ENCODE peak calls at places on chromosomes 2 and 18, in five cellular contexts. E is SK-N-SH, L is A549, M is HepG2, J is K562. A is an unnamed sample.

GRCh38 chr2:159946326-159946992 is 116.0 kb downstream of the PLA2R1 start:
- DNase-seq in E (no peak), L (no peak), M (no peak), J (no peak), A (no peak)

GRCh38 chr2:215410932-215411285 is 25.0 kb downstream of the FN1 start:
- DNase-seq in E (no peak), L (peak), M (peak), J (no peak), A (no peak)

GRCh38 chr18:79951545-79952456 is at the start of gene SLC66A2:
- DNase-seq in E (peak), L (peak), M (peak), J (peak), A (no peak)

GRCh38 chr18:3175195-3175758 is 44.5 kb downstream of the MYOM1 start:
- DNase-seq in E (no peak), L (no peak), M (no peak), J (no peak), A (no peak)

GRCh38 chr18:32696376-32696775 is 76.4 kb downstream of the KLHL14 start:
- DNase-seq in E (no peak), L (no peak), M (no peak), J (no peak), A (no peak)

GRCh38 chr2:71830497-71831207 is 317.0 kb downstream of the CYP26B1 start:
- DNase-seq in E (no peak), L (no peak), M (no peak), J (no peak), A (no peak)

GRCh38 chr18:7722955-7723354 is 155.8 kb downstream of the PTPRM start:
- DNase-seq in E (no peak), L (no peak), M (no peak), J (no peak), A (no peak)

GRCh38 chr2:138207531-138207930 is 243.3 kb downstream of the HNMT start:
- DNase-seq in E (no peak), L (no peak), M (no peak), J (no peak), A (no peak)

GRCh38 chr2:98134138-98134537 is 47.2 kb downstream of the VWA3B start:
- DNase-seq in E (no peak), L (no peak), M (no peak), J (no peak), A (peak)

GRCh38 chr18:54090856-54091255 is 133.6 kb downstream of the MBD2 start:
- DNase-seq in E (no peak), L (no peak), M (no peak), J (no peak), A (no peak)

GRCh38 chr2:66604911-66605310 is 170.0 kb downstream of the MEIS1 start:
- DNase-seq in E (no peak), L (no peak), M (no peak), J (no peak), A (no peak)

GRCh38 chr18:3526421-3527354 is 76.7 kb downstream of the TGIF1 start:
- DNase-seq in E (peak), L (no peak), M (peak), J (peak), A (peak)

GRCh38 chr2:58194451-58194850 is 46.7 kb downstream of the FANCL start:
- DNase-seq in E (no peak), L (no peak), M (no peak), J (no peak), A (no peak)

GRCh38 chr2:239109916-239110545 is 262.1 kb downstream of the TWIST2 start:
- DNase-seq in E (no peak), L (no peak), M (no peak), J (no peak), A (no peak)

GRCh38 chr18:23805898-23806297 is 116.6 kb downstream of the LAMA3 start:
- DNase-seq in E (no peak), L (no peak), M (no peak), J (no peak), A (no peak)

GRCh38 chr2:188181035-188181434 is 110.6 kb upstream of the GULP1 start:
- DNase-seq in E (no peak), L (no peak), M (no peak), J (no peak), A (no peak)

GRCh38 chr2:27622921-27623384 is 5.9 kb downstream of the CCDC121 start:
- DNase-seq in E (no peak), L (no peak), M (no peak), J (no peak), A (no peak)

GRCh38 chr2:8268172-8268783 is 413.6 kb upstream of the ID2 start:
- DNase-seq in E (no peak), L (no peak), M (no peak), J (no peak), A (no peak)

GRCh38 chr2:102839668-102840388 is 78.0 kb downstream of the TMEM182 start:
- DNase-seq in E (peak), L (peak), M (peak), J (peak), A (peak)

GRCh38 chr2:241560883-241561474 is 2.4 kb downstream of the BOK start:
- DNase-seq in E (peak), L (no peak), M (no peak), J (no peak), A (no peak)

GRCh38 chr2:242075163-242075562 is 205.6 kb downstream of the RTP5 start:
- DNase-seq in E (no peak), L (no peak), M (no peak), J (no peak), A (no peak)

GRCh38 chr2:239677455-239678185 is 276.8 kb upstream of the HDAC4 start:
- DNase-seq in E (no peak), L (no peak), M (no peak), J (no peak), A (no peak)

GRCh38 chr2:207133862-207134519 is 31.8 kb downstream of the KLF7 start:
- DNase-seq in E (no peak), L (no peak), M (no peak), J (no peak), A (no peak)

GRCh38 chr18:21727740-21728139 is 12.9 kb upstream of the MIB1 start:
- DNase-seq in E (no peak), L (no peak), M (peak), J (no peak), A (no peak)

GRCh38 chr2:231321556-231322334 is 73.8 kb upstream of the B3GNT7 start:
- DNase-seq in E (no peak), L (no peak), M (no peak), J (no peak), A (no peak)

GRCh38 chr18:48800479-48800876 is 150.3 kb downstream of the SMAD7 start:
- DNase-seq in E (no peak), L (no peak), M (no peak), J (no peak), A (no peak)

GRCh38 chr18:59515147-59515546 is 156.1 kb upstream of the LMAN1 start:
- DNase-seq in E (no peak), L (no peak), M (no peak), J (no peak), A (no peak)

GRCh38 chr18:47485221-47485797 is 233.8 kb upstream of the SKOR2 start:
- DNase-seq in E (no peak), L (no peak), M (no peak), J (no peak), A (no peak)

GRCh38 chr2:190853659-190854386 is 26.8 kb upstream of the GLS start:
- DNase-seq in E (no peak), L (no peak), M (no peak), J (no peak), A (no peak)

GRCh38 chr2:85585781-85586105 is 1.5 kb downstream of the VAMP5 start:
- DNase-seq in E (no peak), L (no peak), M (no peak), J (no peak), A (no peak)

GRCh38 chr2:174827371-174828369 is 63.4 kb upstream of the CHRNA1 start:
- DNase-seq in E (no peak), L (no peak), M (no peak), J (no peak), A (no peak)

GRCh38 chr2:230557056-230557455 is 141.1 kb downstream of the SP100 start:
- DNase-seq in E (no peak), L (no peak), M (no peak), J (no peak), A (no peak)

GRCh38 chr18:28267878-28268625 is 91.1 kb upstream of the CDH2 start:
- DNase-seq in E (no peak), L (no peak), M (no peak), J (no peak), A (no peak)

GRCh38 chr2:119008108-119008507 is 66.1 kb downstream of the MARCO start:
- DNase-seq in E (no peak), L (peak), M (peak), J (peak), A (no peak)

GRCh38 chr18:23243178-23243577 is 107.9 kb downstream of the CABLES1 start:
- DNase-seq in E (no peak), L (no peak), M (no peak), J (no peak), A (no peak)

GRCh38 chr2:212109792-212110680 is 428.6 kb downstream of the ERBB4 start:
- DNase-seq in E (no peak), L (no peak), M (no peak), J (no peak), A (no peak)

GRCh38 chr2:120771556-120772208 is 36.0 kb downstream of the GLI2 start:
- DNase-seq in E (no peak), L (peak), M (no peak), J (no peak), A (no peak)

GRCh38 chr2:30777662-30778505 is 29.4 kb downstream of the CAPN13 start:
- DNase-seq in E (no peak), L (no peak), M (no peak), J (no peak), A (no peak)
- TF ChIP-seq REST in E (no peak), L (no peak), M (no peak), J (no peak), A (no peak)

GRCh38 chr18:4586729-4587128 is 131.6 kb upstream of the DLGAP1 start:
- DNase-seq in E (no peak), L (no peak), M (no peak), J (no peak), A (no peak)
- TF ChIP-seq USF2 in E (no peak), L (no peak), M (no peak), J (no peak), A (no peak)

DNA sequence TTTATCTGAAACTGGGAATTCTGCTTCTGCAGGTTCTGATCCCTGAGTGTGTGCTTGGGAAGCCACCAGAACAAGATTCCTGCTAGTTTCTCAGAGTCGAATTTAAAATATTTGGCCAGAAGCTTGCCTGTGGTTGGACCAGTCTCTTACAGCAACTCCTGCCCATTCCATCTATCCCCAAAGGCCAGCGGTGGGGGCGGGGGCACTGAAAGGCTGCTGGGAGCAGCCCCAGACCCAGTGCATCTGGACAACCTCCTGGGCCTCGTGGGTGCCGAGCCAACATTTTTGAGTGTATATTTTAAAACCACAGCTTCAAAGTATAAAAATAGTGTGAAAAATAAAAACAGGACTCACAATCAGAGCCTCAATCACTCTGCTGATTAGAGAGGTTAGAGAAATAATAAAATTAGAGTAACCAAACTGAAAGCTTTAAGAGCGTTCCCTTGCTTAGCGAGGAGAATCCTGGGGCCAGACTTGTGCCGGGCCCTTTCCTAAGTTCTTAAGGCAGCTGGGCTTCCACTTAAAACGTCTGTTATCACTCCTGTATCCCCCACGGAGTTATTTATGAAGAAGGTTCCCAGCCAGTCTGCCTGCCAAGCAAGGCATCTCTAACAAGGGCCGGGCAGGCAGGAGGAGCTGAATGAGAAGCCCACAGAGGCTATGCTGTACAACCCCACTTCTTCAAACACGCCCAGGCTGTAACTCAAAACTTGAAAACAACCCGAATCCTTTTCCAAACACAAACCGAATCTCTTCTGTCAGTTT is 38.8 kb upstream of the ZFP36L2 start:
- DNase-seq in E (no peak), L (no peak), M (no peak), J (no peak), A (no peak)
- TF ChIP-seq REST in E (no peak), L (no peak), M (no peak), J (no peak), A (no peak)

DNA sequence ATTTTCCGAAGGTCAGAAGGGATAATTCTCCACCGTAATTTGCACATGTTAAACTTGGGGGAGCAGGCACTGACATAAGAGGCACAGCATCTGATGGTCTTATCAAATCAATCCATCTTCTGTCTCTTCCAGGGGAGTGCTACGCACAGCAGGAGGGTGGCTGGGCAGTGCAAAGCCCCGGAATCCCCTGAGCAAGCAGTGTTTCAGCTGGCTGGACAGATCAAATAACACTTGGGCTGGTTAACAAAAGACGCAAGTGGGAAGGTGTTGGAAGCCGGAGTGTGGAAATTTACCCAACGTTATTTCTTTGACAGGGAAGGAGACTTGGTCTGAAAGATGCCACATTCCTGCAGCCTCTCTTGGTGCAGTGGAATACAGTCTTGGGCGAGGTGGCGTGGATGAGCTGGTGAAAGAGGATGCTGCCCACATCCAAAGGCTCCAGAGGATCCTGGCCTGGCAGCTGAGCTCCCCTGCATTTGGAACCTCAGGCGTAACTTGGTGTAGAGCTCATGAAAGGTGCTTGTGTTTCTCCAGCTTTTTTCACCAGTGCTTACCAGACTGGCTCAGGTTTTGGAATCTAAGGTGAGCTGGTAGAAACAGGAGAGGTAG is 103.0 kb downstream of the MAPK4 start:
- DNase-seq in E (peak), L (no peak), M (no peak), J (no peak), A (no peak)
- TF ChIP-seq USF2 in E (no peak), L (no peak), M (no peak), J (no peak), A (no peak)

DNA sequence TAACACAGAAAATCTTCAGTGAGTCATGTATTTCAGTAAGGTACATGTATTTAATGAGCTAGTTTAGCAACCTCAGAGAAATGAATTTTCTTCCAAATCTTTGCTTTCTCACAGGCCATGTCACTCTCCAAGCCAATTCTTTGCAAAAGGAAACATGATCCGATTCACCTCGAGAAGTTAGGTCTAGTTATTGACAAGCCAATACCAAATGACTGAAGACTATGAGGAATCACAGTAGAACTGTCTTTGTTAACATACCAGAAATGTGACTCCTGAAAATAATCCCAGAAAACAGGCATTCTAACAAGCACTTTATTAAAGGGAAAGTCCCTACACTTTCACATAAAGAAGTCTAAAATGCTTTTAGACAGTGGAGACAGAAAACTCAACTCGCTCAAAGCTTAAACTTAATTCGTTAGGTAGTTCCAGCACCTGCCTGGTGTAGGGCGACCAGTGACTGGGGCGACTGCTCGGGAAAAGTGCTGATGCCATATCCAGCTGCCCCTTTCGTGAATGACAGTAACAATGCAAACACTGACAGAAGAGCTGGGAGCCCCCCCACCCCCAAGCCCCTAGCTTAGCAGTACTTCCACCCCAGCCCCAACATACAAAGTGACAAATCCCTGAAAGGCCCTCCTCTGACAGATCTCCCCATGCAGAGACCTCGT is 1.9 kb downstream of the MEMO1 start:
- DNase-seq in E (no peak), L (no peak), M (peak), J (no peak), A (no peak)
- TF ChIP-seq REST in E (no peak), L (no peak), M (no peak), J (no peak), A (no peak)

GRCh38 chr18:13544953-13545352 is 181.4 kb downstream of the FAM210A start:
- DNase-seq in E (no peak), L (no peak), M (no peak), J (no peak), A (no peak)
- TF ChIP-seq USF2 in E (no peak), L (no peak), M (no peak), J (no peak), A (no peak)

GRCh38 chr2:42084231-42084671 is 36.4 kb downstream of the PKDCC start:
- DNase-seq in E (no peak), L (no peak), M (no peak), J (no peak), A (no peak)
- TF ChIP-seq REST in E (no peak), L (no peak), M (no peak), J (no peak), A (no peak)

GRCh38 chr2:165601065-165601830 is 131.8 kb downstream of the CSRNP3 start:
- DNase-seq in E (no peak), L (no peak), M (no peak), J (no peak), A (no peak)
- TF ChIP-seq USF2 in E (no peak), L (no peak), M (no peak), J (no peak), A (no peak)

A was measured in GM12878.